ENCODE peak calls at places on chromosomes 2 and 18, in five cellular contexts. A is heart left ventricle, K is colonic mucosa, W is right cardiac atrium, P is neural progenitor cell. C is an unnamed sample.

GRCh38 chr2:233165543-233165894 is 86.0 kb upstream of the ATG16L1 start:
- DNase-seq in A (no peak), K (no peak), W (no peak), P (no peak), C (no peak)

GRCh38 chr2:237557633-237558015 is 8.8 kb upstream of the PRLH start:
- DNase-seq in A (no peak), K (no peak), W (no peak), P (no peak), C (no peak)

GRCh38 chr2:222424729-222425671 is 657 bp downstream of the SGPP2 start:
- DNase-seq in A (no peak), K (peak), W (peak), P (peak), C (peak)

GRCh38 chr2:201608021-201608420 is 35.3 kb downstream of the TMEM237 start:
- DNase-seq in A (no peak), K (no peak), W (no peak), P (no peak), C (no peak)

GRCh38 chr2:166017208-166017607 is 63.6 kb upstream of the TTC21B start:
- DNase-seq in A (no peak), K (no peak), W (no peak), P (no peak), C (no peak)

GRCh38 chr2:127054604-127054930 is 52.4 kb downstream of the BIN1 start:
- DNase-seq in A (peak), K (no peak), W (no peak), P (no peak), C (no peak)

GRCh38 chr2:8627692-8628085 is 54.2 kb upstream of the ID2 start:
- DNase-seq in A (no peak), K (peak), W (peak), P (no peak), C (no peak)

GRCh38 chr2:106519767-106520166 is 32.6 kb downstream of the CD8B2 start:
- DNase-seq in A (no peak), K (no peak), W (no peak), P (no peak), C (no peak)

GRCh38 chr18:61096231-61096630 is 237.0 kb upstream of the CDH20 start:
- DNase-seq in A (no peak), K (no peak), W (no peak), P (no peak), C (no peak)

GRCh38 chr2:74099271-74099670 is 48.4 kb downstream of the BOLA3 start:
- DNase-seq in A (no peak), K (no peak), W (no peak), P (no peak), C (no peak)

GRCh38 chr2:232652505-232652851 is 19.1 kb downstream of the EFHD1 start:
- DNase-seq in A (no peak), K (no peak), W (no peak), P (peak), C (no peak)

GRCh38 chr2:171655584-171655983 is 31.7 kb upstream of the DYNC1I2 start:
- DNase-seq in A (no peak), K (no peak), W (no peak), P (no peak), C (no peak)
- H3K27ac ChIP-seq in A (no peak), K (no peak), W (no peak), P (no peak), C (no peak)

GRCh38 chr2:10122500-10123280 is at the start of gene RRM2:
- DNase-seq in A (peak), K (peak), W (peak), P (peak), C (peak)
- H3K27ac ChIP-seq in A (no peak), K (peak), W (no peak), P (peak), C (no peak)

GRCh38 chr18:79423211-79424007 is 27.7 kb downstream of the NFATC1 start:
- DNase-seq in A (no peak), K (no peak), W (peak), P (no peak), C (no peak)

GRCh38 chr18:79420033-79420745 is 24.5 kb downstream of the NFATC1 start:
- DNase-seq in A (no peak), K (no peak), W (peak), P (no peak), C (no peak)

GRCh38 chr18:79422783-79423165 is 27.0 kb downstream of the NFATC1 start:
- DNase-seq in A (no peak), K (no peak), W (peak), P (no peak), C (no peak)

GRCh38 chr18:79422022-79422782 is 26.5 kb downstream of the NFATC1 start:
- DNase-seq in A (no peak), K (no peak), W (peak), P (no peak), C (no peak)

GRCh38 chr18:79421275-79421857 is 25.6 kb downstream of the NFATC1 start:
- DNase-seq in A (no peak), K (no peak), W (peak), P (no peak), C (no peak)
- H3K27ac ChIP-seq in A (no peak), K (no peak), W (no peak), P (no peak), C (no peak)

GRCh38 chr2:143171817-143172216 is 42.6 kb downstream of the ARHGAP15 start:
- DNase-seq in A (no peak), K (no peak), W (no peak), P (peak), C (no peak)

GRCh38 chr2:143177081-143177786 is 48.0 kb downstream of the ARHGAP15 start:
- DNase-seq in A (no peak), K (no peak), W (no peak), P (no peak), C (no peak)

GRCh38 chr2:143176606-143177005 is 47.4 kb downstream of the ARHGAP15 start:
- DNase-seq in A (no peak), K (no peak), W (no peak), P (peak), C (no peak)

GRCh38 chr2:143175435-143175834 is 46.2 kb downstream of the ARHGAP15 start:
- DNase-seq in A (no peak), K (no peak), W (no peak), P (no peak), C (no peak)
- H3K27ac ChIP-seq in A (no peak), K (no peak), W (no peak), P (no peak), C (no peak)

GRCh38 chr2:18074476-18074875 is 196.0 kb downstream of the KCNS3 start:
- DNase-seq in A (no peak), K (no peak), W (no peak), P (no peak), C (no peak)

GRCh38 chr2:18073601-18074000 is 195.1 kb downstream of the KCNS3 start:
- DNase-seq in A (no peak), K (no peak), W (no peak), P (no peak), C (no peak)

GRCh38 chr2:18077211-18077610 is 198.7 kb downstream of the KCNS3 start:
- DNase-seq in A (no peak), K (no peak), W (no peak), P (no peak), C (no peak)

GRCh38 chr2:18078206-18078605 is 199.7 kb downstream of the KCNS3 start:
- DNase-seq in A (no peak), K (no peak), W (no peak), P (no peak), C (no peak)

DNA sequence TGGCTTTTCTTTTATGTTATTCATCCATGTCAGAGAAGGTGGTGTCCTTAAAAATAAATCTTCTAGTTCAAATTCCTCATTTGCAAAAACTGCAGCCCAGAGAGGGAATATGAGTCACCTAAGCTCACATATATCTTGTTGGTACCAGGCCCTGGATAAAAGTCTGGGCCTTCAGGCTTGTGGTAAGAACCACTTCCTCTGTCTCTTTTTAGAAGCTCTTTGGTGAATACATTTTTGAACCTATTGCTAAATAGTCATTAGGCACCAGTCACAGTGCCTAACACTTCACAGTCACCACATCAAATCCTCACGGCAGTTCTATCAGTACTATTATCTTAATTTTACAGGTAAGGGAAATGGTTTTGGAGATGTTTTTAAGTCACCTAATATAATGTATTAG is 199.3 kb downstream of the KCNS3 start:
- DNase-seq in A (no peak), K (no peak), W (no peak), P (no peak), C (no peak)
- H3K27ac ChIP-seq in A (no peak), K (no peak), W (no peak), P (no peak), C (no peak)

GRCh38 chr2:11723061-11723371 is 23.4 kb upstream of the LPIN1 start:
- DNase-seq in A (no peak), K (no peak), W (no peak), P (no peak), C (no peak)

GRCh38 chr2:11719230-11719977 is 27.0 kb upstream of the LPIN1 start:
- DNase-seq in A (no peak), K (no peak), W (no peak), P (no peak), C (no peak)

GRCh38 chr2:11720752-11721151 is 25.7 kb upstream of the LPIN1 start:
- DNase-seq in A (no peak), K (no peak), W (no peak), P (no peak), C (no peak)

GRCh38 chr2:11724151-11724550 is 22.3 kb upstream of the LPIN1 start:
- DNase-seq in A (no peak), K (no peak), W (no peak), P (no peak), C (no peak)

GRCh38 chr2:11722249-11723060 is 24.0 kb upstream of the LPIN1 start:
- DNase-seq in A (no peak), K (no peak), W (no peak), P (no peak), C (no peak)
- H3K27ac ChIP-seq in A (no peak), K (no peak), W (no peak), P (no peak), C (no peak)

GRCh38 chr2:23571066-23571465 is 186.1 kb downstream of the KLHL29 start:
- DNase-seq in A (no peak), K (no peak), W (no peak), P (no peak), C (no peak)
- H3K27ac ChIP-seq in A (no peak), K (no peak), W (no peak), P (no peak), C (peak)

DNA sequence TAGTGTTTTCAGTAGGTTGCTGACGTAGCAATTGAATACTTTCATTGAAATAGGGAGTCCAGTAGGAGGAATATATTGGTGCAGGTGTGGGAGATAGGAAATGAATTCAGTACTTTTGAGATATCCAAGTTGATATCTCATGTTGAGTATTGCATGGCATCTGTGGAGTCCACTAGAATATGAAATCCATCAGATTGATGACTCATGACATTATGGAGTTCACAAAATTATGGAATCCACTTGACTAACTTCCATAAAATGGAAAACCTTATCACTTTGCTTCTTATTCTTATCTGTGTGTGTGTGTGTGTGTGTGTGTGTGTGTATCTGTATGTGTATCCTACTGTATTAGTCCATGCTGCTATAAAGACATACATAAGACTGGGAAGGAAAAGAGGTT is 513.5 kb upstream of the ZEB2 start:
- DNase-seq in A (no peak), K (no peak), W (no peak), P (no peak), C (no peak)
- H3K27ac ChIP-seq in A (no peak), K (no peak), W (no peak), P (no peak), C (no peak)

DNA sequence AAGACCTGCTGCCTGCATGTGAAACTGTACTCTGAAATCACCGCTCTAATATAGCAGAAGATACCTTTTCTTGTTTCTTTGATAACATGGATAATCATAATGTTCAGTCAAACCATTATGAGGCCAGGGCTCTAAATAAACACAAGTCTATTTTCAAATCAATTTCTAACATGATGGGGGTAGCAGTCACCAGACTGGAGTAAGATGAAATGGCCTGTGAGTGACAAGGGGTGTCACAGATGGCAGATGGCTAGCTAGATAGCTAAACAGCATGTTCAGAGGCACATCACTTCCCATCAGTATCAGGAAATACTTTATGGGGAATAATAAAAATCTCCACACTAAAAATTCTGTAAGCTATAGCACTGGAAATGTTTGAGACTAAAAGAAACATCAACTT is 14.0 kb downstream of the MBD2 start:
- DNase-seq in A (no peak), K (no peak), W (no peak), P (no peak), C (no peak)
- H3K27ac ChIP-seq in A (no peak), K (no peak), W (no peak), P (no peak), C (no peak)

DNA sequence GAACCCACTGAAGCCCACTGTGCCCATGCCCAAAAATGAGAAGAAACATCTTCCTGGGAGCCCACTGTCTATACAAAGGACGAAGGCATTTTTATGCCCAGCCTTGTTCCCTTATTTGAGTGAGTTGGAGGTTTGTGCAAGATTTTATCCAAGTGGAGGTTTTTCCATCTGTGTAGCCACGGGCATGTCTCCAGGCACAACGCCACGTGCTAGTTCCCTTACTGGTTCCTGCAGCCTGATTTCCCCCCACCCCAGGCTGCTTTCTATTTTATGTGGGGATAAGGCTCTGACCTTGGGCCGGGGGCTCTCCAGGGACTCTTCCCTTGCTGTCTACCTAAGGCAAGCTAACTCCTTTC is 22.2 kb upstream of the TXNL4A start:
- DNase-seq in A (no peak), K (no peak), W (no peak), P (no peak), C (no peak)
- H3K27ac ChIP-seq in A (peak), K (no peak), W (peak), P (no peak), C (peak)